ENCODE peak calls at places on chromosomes 4 and X, in five cellular contexts. S is anterior cingulate cortex, I is DMS153, F is C1 segment of cervical spinal cord, G is activated gamma-delta T cell treated with Interleukin-2 at 50 U/mL for 16 hours. Z is an unnamed sample.

GRCh38 chr4:81455895-81456294 is 15.8 kb downstream of the RASGEF1B start:
- DNase-seq in I (no peak), G (no peak), S (no peak), F (no peak), Z (no peak)

GRCh38 chr4:108168213-108168671 is 490 bp downstream of the LEF1 start:
- DNase-seq in I (no peak), F (no peak), S (no peak), G (peak), Z (no peak)

GRCh38 chrX:134622056-134622812 is 36.0 kb downstream of the PLAC1 start:
- DNase-seq in I (no peak), G (no peak), F (no peak), S (no peak), Z (no peak)

GRCh38 chrX:38166478-38167083 is 54.1 kb downstream of the SRPX start:
- DNase-seq in I (no peak), S (no peak), G (no peak), F (no peak), Z (no peak)

GRCh38 chrX:6227445-6227820 is 1.2 kb downstream of the NLGN4X start:
- DNase-seq in F (no peak), I (no peak), G (no peak), S (no peak), Z (no peak)

GRCh38 chrX:32804034-32804433 is 407.3 kb downstream of the DMD start:
- DNase-seq in G (no peak), F (no peak), S (no peak), I (no peak), Z (no peak)

GRCh38 chr4:10346023-10346422 is 111.2 kb downstream of the ZNF518B start:
- DNase-seq in F (no peak), G (no peak), I (no peak), S (no peak), Z (no peak)

GRCh38 chr4:1792832-1793495 is at the start of gene FGFR3:
- DNase-seq in S (no peak), F (no peak), I (no peak), G (peak), Z (no peak)

GRCh38 chrX:143669395-143669794 is 33.5 kb upstream of the SLITRK4 start:
- DNase-seq in I (peak), F (no peak), G (no peak), S (no peak), Z (no peak)

GRCh38 chrX:12922600-12922919 is 16.1 kb downstream of the TLR8 start:
- DNase-seq in F (no peak), G (no peak), I (no peak), S (no peak), Z (no peak)

GRCh38 chr4:146844761-146845160 is 100.9 kb downstream of the TTC29 start:
- DNase-seq in I (no peak), F (no peak), G (no peak), S (no peak), Z (no peak)

GRCh38 chr4:145635630-145636029 is 16.4 kb downstream of the MMAA start:
- DNase-seq in G (no peak), F (no peak), I (no peak), S (no peak), Z (no peak)

GRCh38 chrX:9943420-9943819 is 23.7 kb upstream of the CLDN34 start:
- DNase-seq in G (no peak), I (no peak), S (no peak), F (no peak), Z (no peak)

GRCh38 chrX:22004866-22005265 is 27.3 kb upstream of the PHEX start:
- DNase-seq in G (no peak), S (no peak), F (no peak), I (no peak), Z (no peak)

GRCh38 chrX:103864886-103865534 is 33.0 kb upstream of the RAB9B start:
- DNase-seq in S (no peak), G (no peak), I (no peak), F (no peak), Z (no peak)

GRCh38 chr4:90159193-90159592 is 32.0 kb downstream of the CCSER1 start:
- DNase-seq in S (no peak), F (no peak), G (no peak), I (no peak), Z (no peak)

GRCh38 chr4:8148159-8148558 is 10.5 kb downstream of the ABLIM2 start:
- DNase-seq in I (no peak), F (no peak), G (no peak), S (no peak), Z (no peak)

GRCh38 chr4:6581566-6582121 is 6.7 kb downstream of the MAN2B2 start:
- DNase-seq in S (no peak), G (no peak), F (no peak), I (no peak), Z (no peak)

GRCh38 chrX:152926279-152926678 is 28.4 kb downstream of the ZNF185 start:
- DNase-seq in S (no peak), I (peak), G (peak), F (no peak), Z (no peak)

GRCh38 chr4:67437974-67438713 is 107.2 kb downstream of the CENPC start:
- DNase-seq in I (no peak), S (no peak), F (no peak), G (no peak), Z (no peak)

GRCh38 chrX:104750146-104750699 is 184.2 kb downstream of the IL1RAPL2 start:
- DNase-seq in F (no peak), S (no peak), I (no peak), G (no peak), Z (no peak)

GRCh38 chrX:37993857-37994619 is 12.3 kb upstream of the SYTL5 start:
- DNase-seq in G (no peak), F (no peak), I (peak), S (no peak), Z (no peak)

GRCh38 chrX:118360429-118361125 is 14.7 kb downstream of the WDR44 start:
- DNase-seq in I (no peak), F (no peak), S (no peak), G (no peak), Z (no peak)

GRCh38 chr4:73735231-73735630 is 5.1 kb upstream of the CXCL8 start:
- DNase-seq in I (no peak), F (no peak), G (no peak), S (no peak), Z (no peak)

GRCh38 chr4:39587881-39588280 is 50.8 kb downstream of the SMIM14 start:
- DNase-seq in I (no peak), G (no peak), F (no peak), S (no peak), Z (no peak)

GRCh38 chr4:100240008-100240407 is 49.7 kb upstream of the DDIT4L start:
- DNase-seq in S (no peak), I (no peak), F (no peak), G (no peak), Z (no peak)

GRCh38 chrX:14351889-14352288 is 177.4 kb upstream of the GLRA2 start:
- DNase-seq in S (no peak), I (peak), G (no peak), F (no peak), Z (no peak)

GRCh38 chr4:172411180-172411579 is 598.0 kb downstream of the GALNTL6 start:
- DNase-seq in S (no peak), G (no peak), F (no peak), I (no peak), Z (no peak)

GRCh38 chr4:40909363-40909876 is 159.7 kb downstream of the NSUN7 start:
- DNase-seq in F (no peak), S (no peak), G (no peak), I (peak), Z (peak)

GRCh38 chr4:124433500-124433899 is 279.0 kb downstream of the ANKRD50 start:
- DNase-seq in S (no peak), G (no peak), I (no peak), F (no peak), Z (no peak)

GRCh38 chr4:110202024-110202423 is 3.6 kb upstream of the ELOVL6 start:
- DNase-seq in S (no peak), I (no peak), G (no peak), F (no peak), Z (no peak)

GRCh38 chrX:148741441-148741840 is 241.0 kb downstream of the AFF2 start:
- DNase-seq in F (no peak), I (no peak), S (no peak), G (no peak), Z (no peak)

GRCh38 chrX:16603822-16604221 is 46.1 kb upstream of the S100G start:
- DNase-seq in F (no peak), G (no peak), S (no peak), I (no peak), Z (no peak)

GRCh38 chr4:157035471-157035870 is 40.5 kb upstream of the GLRB start:
- DNase-seq in F (no peak), S (no peak), G (no peak), I (no peak), Z (no peak)

GRCh38 chr4:81166431-81166830 is 48.6 kb downstream of the PRKG2 start:
- DNase-seq in I (no peak), G (no peak), S (no peak), F (no peak), Z (no peak)

GRCh38 chr4:89024051-89024675 is 32.8 kb downstream of the FAM13A start:
- DNase-seq in F (peak), S (no peak), I (peak), G (peak), Z (peak)